ENCODE peak calls at places on chromosome 21, in ten cellular contexts. One of them, this sample, is unnamed.

GRCh38 chr21:41481191-41481590 is 26.8 kb downstream of the TMPRSS2 start:
- DNase-seq in upper lobe of left lung: no peak
- DNase-seq in suprapubic skin: no peak
- DNase-seq in A549: no peak
- DNase-seq in transverse colon: no peak
- DNase-seq in sigmoid colon: no peak
- DNase-seq in ovary: no peak
- DNase-seq in HepG2: no peak
- DNase-seq in tibial nerve: no peak
- DNase-seq in stomach: no peak
- DNase-seq in this sample: no peak

GRCh38 chr21:40902299-40902698 is 55.3 kb upstream of the DSCAM start:
- DNase-seq in tibial nerve: no peak
- DNase-seq in transverse colon: no peak
- DNase-seq in HepG2: no peak
- DNase-seq in stomach: peak
- DNase-seq in sigmoid colon: no peak
- DNase-seq in ovary: no peak
- DNase-seq in suprapubic skin: no peak
- DNase-seq in A549: no peak
- DNase-seq in upper lobe of left lung: no peak
- DNase-seq in this sample: no peak

GRCh38 chr21:21714396-21714795 is 716.2 kb downstream of the NCAM2 start:
- DNase-seq in ovary: no peak
- DNase-seq in upper lobe of left lung: no peak
- DNase-seq in HepG2: no peak
- DNase-seq in sigmoid colon: no peak
- DNase-seq in transverse colon: no peak
- DNase-seq in A549: no peak
- DNase-seq in tibial nerve: no peak
- DNase-seq in suprapubic skin: no peak
- DNase-seq in stomach: no peak
- DNase-seq in this sample: no peak

GRCh38 chr21:42614391-42614790 is 39.0 kb upstream of the PDE9A start:
- DNase-seq in stomach: no peak
- DNase-seq in tibial nerve: no peak
- DNase-seq in ovary: no peak
- DNase-seq in suprapubic skin: peak
- DNase-seq in upper lobe of left lung: no peak
- DNase-seq in sigmoid colon: no peak
- DNase-seq in transverse colon: no peak
- DNase-seq in A549: no peak
- DNase-seq in HepG2: no peak
- DNase-seq in this sample: no peak

GRCh38 chr21:25281134-25281533 is 326.1 kb downstream of the MRPL39 start:
- DNase-seq in upper lobe of left lung: no peak
- DNase-seq in transverse colon: no peak
- DNase-seq in sigmoid colon: no peak
- DNase-seq in stomach: no peak
- DNase-seq in HepG2: no peak
- DNase-seq in A549: no peak
- DNase-seq in ovary: no peak
- DNase-seq in suprapubic skin: no peak
- DNase-seq in tibial nerve: no peak
- DNase-seq in this sample: no peak

GRCh38 chr21:36125513-36126121 is 9.3 kb upstream of the CBR3 start:
- DNase-seq in ovary: peak
- DNase-seq in upper lobe of left lung: no peak
- DNase-seq in sigmoid colon: no peak
- DNase-seq in A549: peak
- DNase-seq in transverse colon: peak
- DNase-seq in suprapubic skin: no peak
- DNase-seq in tibial nerve: peak
- DNase-seq in stomach: peak
- DNase-seq in HepG2: peak
- DNase-seq in this sample: no peak

GRCh38 chr21:25913488-25913887 is 178.7 kb downstream of the GABPA start:
- DNase-seq in A549: no peak
- DNase-seq in stomach: no peak
- DNase-seq in upper lobe of left lung: no peak
- DNase-seq in transverse colon: no peak
- DNase-seq in sigmoid colon: no peak
- DNase-seq in HepG2: no peak
- DNase-seq in tibial nerve: no peak
- DNase-seq in ovary: no peak
- DNase-seq in suprapubic skin: no peak
- DNase-seq in this sample: no peak

GRCh38 chr21:25625036-25625435 is 14.0 kb upstream of the JAM2 start:
- DNase-seq in tibial nerve: no peak
- DNase-seq in A549: no peak
- DNase-seq in ovary: no peak
- DNase-seq in transverse colon: no peak
- DNase-seq in suprapubic skin: no peak
- DNase-seq in sigmoid colon: no peak
- DNase-seq in stomach: no peak
- DNase-seq in upper lobe of left lung: no peak
- DNase-seq in HepG2: no peak
- DNase-seq in this sample: no peak

GRCh38 chr21:41823166-41823565 is 56.0 kb downstream of the PRDM15 start:
- DNase-seq in stomach: no peak
- DNase-seq in tibial nerve: no peak
- DNase-seq in sigmoid colon: peak
- DNase-seq in ovary: no peak
- DNase-seq in A549: no peak
- DNase-seq in upper lobe of left lung: no peak
- DNase-seq in suprapubic skin: no peak
- DNase-seq in transverse colon: no peak
- DNase-seq in HepG2: no peak
- DNase-seq in this sample: no peak

GRCh38 chr21:42734323-42734971 is 81.0 kb downstream of the PDE9A start:
- DNase-seq in tibial nerve: no peak
- DNase-seq in A549: peak
- DNase-seq in stomach: no peak
- DNase-seq in sigmoid colon: peak
- DNase-seq in suprapubic skin: no peak
- DNase-seq in ovary: no peak
- DNase-seq in transverse colon: peak
- DNase-seq in HepG2: peak
- DNase-seq in upper lobe of left lung: no peak
- DNase-seq in this sample: no peak

GRCh38 chr21:43812139-43812821 is 22.9 kb downstream of the RRP1 start:
- DNase-seq in transverse colon: peak
- DNase-seq in suprapubic skin: no peak
- DNase-seq in tibial nerve: no peak
- DNase-seq in A549: no peak
- DNase-seq in HepG2: peak
- DNase-seq in upper lobe of left lung: peak
- DNase-seq in sigmoid colon: no peak
- DNase-seq in stomach: peak
- DNase-seq in ovary: no peak
- DNase-seq in this sample: no peak

GRCh38 chr21:16570856-16571255 is 841.1 kb downstream of the USP25 start:
- DNase-seq in HepG2: no peak
- DNase-seq in sigmoid colon: no peak
- DNase-seq in transverse colon: no peak
- DNase-seq in upper lobe of left lung: no peak
- DNase-seq in A549: no peak
- DNase-seq in suprapubic skin: no peak
- DNase-seq in ovary: no peak
- DNase-seq in stomach: no peak
- DNase-seq in tibial nerve: no peak
- DNase-seq in this sample: no peak

GRCh38 chr21:25103500-25104207 is 503.6 kb downstream of the MRPL39 start:
- DNase-seq in ovary: no peak
- DNase-seq in upper lobe of left lung: no peak
- DNase-seq in stomach: no peak
- DNase-seq in HepG2: no peak
- DNase-seq in tibial nerve: no peak
- DNase-seq in suprapubic skin: no peak
- DNase-seq in A549: no peak
- DNase-seq in sigmoid colon: no peak
- DNase-seq in transverse colon: no peak
- DNase-seq in this sample: no peak

GRCh38 chr21:26732442-26733221 is 112.6 kb downstream of the ADAMTS1 start:
- DNase-seq in stomach: peak
- DNase-seq in tibial nerve: peak
- DNase-seq in transverse colon: peak
- DNase-seq in suprapubic skin: no peak
- DNase-seq in upper lobe of left lung: peak
- DNase-seq in ovary: peak
- DNase-seq in HepG2: peak
- DNase-seq in sigmoid colon: no peak
- DNase-seq in A549: peak
- DNase-seq in this sample: no peak

GRCh38 chr21:15772654-15773053 is 42.9 kb downstream of the USP25 start:
- DNase-seq in suprapubic skin: no peak
- DNase-seq in ovary: no peak
- DNase-seq in HepG2: no peak
- DNase-seq in A549: no peak
- DNase-seq in stomach: no peak
- DNase-seq in tibial nerve: no peak
- DNase-seq in upper lobe of left lung: no peak
- DNase-seq in sigmoid colon: no peak
- DNase-seq in transverse colon: no peak
- DNase-seq in this sample: no peak

DNA sequence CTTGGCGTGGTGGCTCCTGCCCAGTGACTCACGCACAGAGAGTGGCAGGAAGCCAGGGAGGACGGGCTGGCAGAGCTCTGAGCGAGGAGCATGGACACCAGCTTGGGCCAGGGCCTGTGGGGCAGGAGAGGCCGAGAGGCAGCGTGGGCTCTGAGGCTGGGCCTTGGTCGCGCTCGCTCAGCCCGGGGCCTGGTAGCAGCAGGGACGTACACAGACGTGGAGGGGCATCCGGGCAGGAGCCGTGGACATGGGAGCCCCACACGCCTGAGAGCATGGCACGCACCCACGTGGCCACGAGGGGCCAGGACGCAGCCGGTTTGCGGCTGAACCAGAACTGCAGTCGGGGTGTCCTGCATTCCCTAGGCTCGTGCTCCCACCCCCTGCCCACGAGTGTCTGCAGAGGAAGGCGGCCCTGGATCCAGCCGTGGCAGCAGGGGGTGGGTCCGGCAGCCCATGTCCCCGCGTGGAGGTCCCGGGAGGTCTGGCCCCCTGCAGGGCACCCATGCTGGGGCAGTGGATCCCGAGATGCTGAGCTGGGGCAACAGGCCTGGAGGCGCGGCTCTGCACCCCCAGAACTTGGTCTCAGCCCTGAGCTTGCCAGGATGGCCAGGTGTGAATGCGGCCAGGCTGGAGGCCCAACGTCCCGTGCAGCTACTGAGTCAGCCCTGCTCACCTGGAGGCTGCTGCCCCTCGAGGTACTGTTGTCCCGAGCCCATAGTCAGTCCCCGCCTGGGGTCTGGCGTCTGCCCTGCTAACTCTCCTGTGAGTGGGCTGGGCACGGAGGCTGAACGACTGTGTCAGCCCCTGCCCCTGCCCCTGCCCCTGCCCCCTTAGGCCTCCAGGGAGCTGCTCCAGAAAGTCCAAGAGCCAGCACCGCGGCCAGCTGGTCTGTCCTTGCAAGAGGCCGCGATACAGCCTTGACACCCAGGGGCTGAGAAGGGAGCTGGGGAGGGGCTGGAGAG is 61.6 kb downstream of the SLX9 start:
- DNase-seq in A549: peak
- DNase-seq in upper lobe of left lung: peak
- DNase-seq in transverse colon: peak
- DNase-seq in HepG2: no peak
- DNase-seq in stomach: peak
- DNase-seq in tibial nerve: no peak
- DNase-seq in sigmoid colon: peak
- DNase-seq in ovary: no peak
- DNase-seq in suprapubic skin: no peak
- DNase-seq in this sample: no peak
- TF ChIP-seq POLR2A in A549: no peak
- TF ChIP-seq POLR2A in upper lobe of left lung: no peak
- TF ChIP-seq POLR2A in transverse colon: no peak
- TF ChIP-seq POLR2A in HepG2: no peak
- TF ChIP-seq POLR2A in stomach: no peak
- TF ChIP-seq POLR2A in tibial nerve: no peak
- TF ChIP-seq POLR2A in sigmoid colon: no peak
- TF ChIP-seq POLR2A in ovary: no peak
- TF ChIP-seq POLR2A in suprapubic skin: no peak
- TF ChIP-seq POLR2A in this sample: no peak

GRCh38 chr21:46216132-46216747 is 12.3 kb downstream of the LSS start:
- DNase-seq in suprapubic skin: peak
- DNase-seq in upper lobe of left lung: peak
- DNase-seq in transverse colon: no peak
- DNase-seq in sigmoid colon: peak
- DNase-seq in A549: no peak
- DNase-seq in stomach: no peak
- DNase-seq in ovary: no peak
- DNase-seq in HepG2: no peak
- DNase-seq in tibial nerve: no peak
- DNase-seq in this sample: no peak
- TF ChIP-seq EP300 in suprapubic skin: no peak
- TF ChIP-seq EP300 in upper lobe of left lung: no peak
- TF ChIP-seq EP300 in transverse colon: no peak
- TF ChIP-seq EP300 in sigmoid colon: no peak
- TF ChIP-seq EP300 in A549: no peak
- TF ChIP-seq EP300 in stomach: no peak
- TF ChIP-seq EP300 in ovary: no peak
- TF ChIP-seq EP300 in HepG2: no peak
- TF ChIP-seq EP300 in tibial nerve: no peak
- TF ChIP-seq EP300 in this sample: no peak

GRCh38 chr21:29077651-29078090 is 4.2 kb upstream of the CCT8 start:
- DNase-seq in transverse colon: no peak
- DNase-seq in stomach: no peak
- DNase-seq in upper lobe of left lung: no peak
- DNase-seq in suprapubic skin: no peak
- DNase-seq in HepG2: no peak
- DNase-seq in A549: peak
- DNase-seq in tibial nerve: no peak
- DNase-seq in ovary: no peak
- DNase-seq in sigmoid colon: no peak
- DNase-seq in this sample: no peak
- TF ChIP-seq POLR2A in transverse colon: no peak
- TF ChIP-seq POLR2A in stomach: no peak
- TF ChIP-seq POLR2A in upper lobe of left lung: no peak
- TF ChIP-seq POLR2A in suprapubic skin: no peak
- TF ChIP-seq POLR2A in HepG2: no peak
- TF ChIP-seq POLR2A in A549: no peak
- TF ChIP-seq POLR2A in tibial nerve: no peak
- TF ChIP-seq POLR2A in ovary: no peak
- TF ChIP-seq POLR2A in sigmoid colon: no peak
- TF ChIP-seq POLR2A in this sample: no peak

GRCh38 chr21:31908106-31909031 is 35.5 kb downstream of the HUNK start:
- DNase-seq in sigmoid colon: no peak
- DNase-seq in tibial nerve: no peak
- DNase-seq in stomach: no peak
- DNase-seq in upper lobe of left lung: no peak
- DNase-seq in A549: no peak
- DNase-seq in transverse colon: peak
- DNase-seq in ovary: peak
- DNase-seq in suprapubic skin: no peak
- DNase-seq in HepG2: peak
- DNase-seq in this sample: no peak
- TF ChIP-seq EP300 in sigmoid colon: no peak
- TF ChIP-seq EP300 in tibial nerve: no peak
- TF ChIP-seq EP300 in stomach: no peak
- TF ChIP-seq EP300 in upper lobe of left lung: no peak
- TF ChIP-seq EP300 in A549: no peak
- TF ChIP-seq EP300 in transverse colon: no peak
- TF ChIP-seq EP300 in ovary: no peak
- TF ChIP-seq EP300 in suprapubic skin: no peak
- TF ChIP-seq EP300 in HepG2: no peak
- TF ChIP-seq EP300 in this sample: no peak

GRCh38 chr21:38503588-38503987 is 5.3 kb upstream of the ERG start:
- DNase-seq in sigmoid colon: no peak
- DNase-seq in tibial nerve: no peak
- DNase-seq in upper lobe of left lung: no peak
- DNase-seq in ovary: no peak
- DNase-seq in stomach: no peak
- DNase-seq in A549: no peak
- DNase-seq in transverse colon: no peak
- DNase-seq in HepG2: no peak
- DNase-seq in suprapubic skin: no peak
- DNase-seq in this sample: peak
- TF ChIP-seq POLR2A in sigmoid colon: no peak
- TF ChIP-seq POLR2A in tibial nerve: no peak
- TF ChIP-seq POLR2A in upper lobe of left lung: peak
- TF ChIP-seq POLR2A in ovary: no peak
- TF ChIP-seq POLR2A in stomach: no peak
- TF ChIP-seq POLR2A in A549: no peak
- TF ChIP-seq POLR2A in transverse colon: no peak
- TF ChIP-seq POLR2A in HepG2: no peak
- TF ChIP-seq POLR2A in suprapubic skin: no peak
- TF ChIP-seq POLR2A in this sample: no peak

This sample was measured in esophagus muscularis mucosa.